ENCODE peak calls at places on chromosomes 4 and X, in four cellular contexts. One of them, this sample, is unnamed.

GRCh38 chr4:37549003-37549402 is 137.2 kb downstream of the RELL1 start:
- DNase-seq in WTC11: no peak
- DNase-seq in HepG2: no peak
- DNase-seq in K562: no peak
- DNase-seq in this sample: no peak

GRCh38 chr4:35500812-35501211 is 743.5 kb downstream of the ARAP2 start:
- DNase-seq in K562: no peak
- DNase-seq in HepG2: no peak
- DNase-seq in WTC11: no peak
- DNase-seq in this sample: no peak

GRCh38 chr4:82801910-82802521 is 3.4 kb upstream of the SCD5 start:
- DNase-seq in K562: no peak
- DNase-seq in HepG2: peak; percentile 13
- DNase-seq in WTC11: no peak
- DNase-seq in this sample: no peak

GRCh38 chr4:186939226-186939625 is 215.6 kb upstream of the FAT1 start:
- DNase-seq in K562: no peak
- DNase-seq in WTC11: no peak
- DNase-seq in HepG2: no peak
- DNase-seq in this sample: no peak

GRCh38 chr4:122483481-122483880 is 27.0 kb upstream of the IL2 start:
- DNase-seq in WTC11: no peak
- DNase-seq in K562: no peak
- DNase-seq in HepG2: no peak
- DNase-seq in this sample: no peak

GRCh38 chr4:101291198-101291597 is 56.1 kb downstream of the PPP3CA start:
- DNase-seq in WTC11: no peak
- DNase-seq in HepG2: no peak
- DNase-seq in K562: no peak
- DNase-seq in this sample: no peak

GRCh38 chr4:123545569-123546122 is 149.1 kb downstream of the SPRY1 start:
- DNase-seq in K562: no peak
- DNase-seq in HepG2: peak; percentile 43
- DNase-seq in WTC11: no peak
- DNase-seq in this sample: no peak

GRCh38 chr4:121336706-121337105 is 44.1 kb downstream of the QRFPR start:
- DNase-seq in K562: no peak
- DNase-seq in HepG2: no peak
- DNase-seq in WTC11: no peak
- DNase-seq in this sample: no peak

GRCh38 chr4:137212601-137213000 is 319.7 kb downstream of the PCDH18 start:
- DNase-seq in HepG2: no peak
- DNase-seq in WTC11: no peak
- DNase-seq in K562: no peak
- DNase-seq in this sample: no peak

GRCh38 chr4:147096667-147097604 is 151.3 kb upstream of the TTC29 start:
- DNase-seq in WTC11: no peak
- DNase-seq in HepG2: peak; percentile 34
- DNase-seq in K562: peak; percentile 47
- DNase-seq in this sample: peak; percentile 37

GRCh38 chr4:100103671-100104070 is 86.6 kb downstream of the DDIT4L start:
- DNase-seq in HepG2: no peak
- DNase-seq in WTC11: no peak
- DNase-seq in K562: no peak
- DNase-seq in this sample: no peak

GRCh38 chrX:118016422-118016821 is 100.2 kb downstream of the KLHL13 start:
- DNase-seq in K562: no peak
- DNase-seq in WTC11: no peak
- DNase-seq in HepG2: no peak
- DNase-seq in this sample: no peak

GRCh38 chr4:138861130-138861529 is 154.5 kb upstream of the NOCT start:
- DNase-seq in K562: no peak
- DNase-seq in HepG2: no peak
- DNase-seq in WTC11: no peak
- DNase-seq in this sample: no peak

GRCh38 chr4:148653681-148654080 is 211.5 kb upstream of the NR3C2 start:
- DNase-seq in HepG2: no peak
- DNase-seq in K562: no peak
- DNase-seq in WTC11: no peak
- DNase-seq in this sample: no peak

GRCh38 chr4:67131224-67131623 is 414.1 kb downstream of the CENPC start:
- DNase-seq in WTC11: no peak
- DNase-seq in HepG2: no peak
- DNase-seq in K562: no peak
- DNase-seq in this sample: no peak

GRCh38 chr4:16579866-16580265 is 318.6 kb downstream of the LDB2 start:
- DNase-seq in K562: no peak
- DNase-seq in HepG2: no peak
- DNase-seq in WTC11: no peak
- DNase-seq in this sample: no peak

GRCh38 chrX:54695816-54696487 is 102.1 kb downstream of the ITIH6 start:
- DNase-seq in K562: no peak
- DNase-seq in WTC11: no peak
- DNase-seq in HepG2: no peak
- DNase-seq in this sample: no peak

GRCh38 chr4:5789141-5789540 is 78.1 kb downstream of the EVC start:
- DNase-seq in HepG2: no peak
- DNase-seq in WTC11: no peak
- DNase-seq in K562: no peak
- DNase-seq in this sample: no peak

GRCh38 chr4:121693450-121693849 is 3.3 kb downstream of the ANXA5 start:
- DNase-seq in WTC11: no peak
- DNase-seq in HepG2: no peak
- DNase-seq in K562: no peak
- DNase-seq in this sample: no peak

GRCh38 chrX:49041683-49042529 is 1.3 kb downstream of the TFE3 start:
- DNase-seq in K562: peak; percentile 14
- DNase-seq in WTC11: no peak
- DNase-seq in HepG2: no peak
- DNase-seq in this sample: no peak

GRCh38 chr4:46844325-46844917 is 64.6 kb downstream of the COX7B2 start:
- DNase-seq in HepG2: peak; percentile 50
- DNase-seq in K562: peak; percentile 21
- DNase-seq in WTC11: peak; percentile 34
- DNase-seq in this sample: peak; percentile 11

GRCh38 chr4:114136067-114136466 is 156.6 kb upstream of the ARSJ start:
- DNase-seq in WTC11: no peak
- DNase-seq in K562: no peak
- DNase-seq in HepG2: no peak
- DNase-seq in this sample: no peak

GRCh38 chrX:12989456-12989855 is 14.5 kb downstream of the TMSB4X start:
- DNase-seq in HepG2: no peak
- DNase-seq in K562: no peak
- DNase-seq in WTC11: no peak
- DNase-seq in this sample: no peak
- TF ChIP-seq ELF4 in HepG2: no peak
- TF ChIP-seq ELF4 in K562: no peak
- TF ChIP-seq ELF4 in WTC11: no peak
- TF ChIP-seq ELF4 in this sample: no peak

GRCh38 chr4:105657117-105657765 is 51.2 kb downstream of the INTS12 start:
- DNase-seq in K562: no peak
- DNase-seq in HepG2: no peak
- DNase-seq in WTC11: no peak
- DNase-seq in this sample: no peak
- TF ChIP-seq ELF4 in K562: no peak
- TF ChIP-seq ELF4 in HepG2: no peak
- TF ChIP-seq ELF4 in WTC11: no peak
- TF ChIP-seq ELF4 in this sample: no peak

DNA sequence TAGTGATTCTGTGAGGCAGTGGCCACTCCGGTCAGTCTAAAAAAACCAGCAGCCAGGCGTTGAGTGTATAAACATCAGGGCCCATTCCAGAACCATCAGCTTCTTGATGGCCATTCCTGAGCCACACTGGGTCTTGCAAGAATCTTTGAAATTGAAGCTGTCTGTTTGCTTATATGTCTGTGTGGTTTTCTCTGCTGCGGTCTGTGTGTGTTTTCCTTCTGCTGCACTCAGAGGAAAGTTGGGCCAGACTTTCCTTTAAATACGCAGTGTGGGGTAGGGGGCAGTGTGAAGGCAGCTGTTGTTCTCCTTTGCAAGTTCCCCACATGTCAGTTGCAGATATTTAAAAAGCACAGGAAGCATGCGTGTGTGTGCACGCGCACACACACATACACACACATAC is 32.2 kb downstream of the CCKAR start:
- DNase-seq in HepG2: no peak
- DNase-seq in WTC11: no peak
- DNase-seq in K562: no peak
- DNase-seq in this sample: no peak
- TF ChIP-seq ELF4 in HepG2: no peak
- TF ChIP-seq ELF4 in WTC11: no peak
- TF ChIP-seq ELF4 in K562: no peak
- TF ChIP-seq ELF4 in this sample: no peak

GRCh38 chrX:141619336-141619735 is 29.8 kb downstream of the SPANXA2 start:
- DNase-seq in WTC11: no peak
- DNase-seq in HepG2: no peak
- DNase-seq in K562: no peak
- DNase-seq in this sample: no peak
- TF ChIP-seq ELF4 in WTC11: no peak
- TF ChIP-seq ELF4 in HepG2: no peak
- TF ChIP-seq ELF4 in K562: no peak
- TF ChIP-seq ELF4 in this sample: no peak

GRCh38 chr4:153947998-153948397 is 159.1 kb upstream of the SFRP2 start:
- DNase-seq in HepG2: no peak
- DNase-seq in K562: no peak
- DNase-seq in WTC11: no peak
- DNase-seq in this sample: no peak

GRCh38 chr4:153945704-153946103 is 156.8 kb upstream of the SFRP2 start:
- DNase-seq in HepG2: no peak
- DNase-seq in WTC11: no peak
- DNase-seq in K562: no peak
- DNase-seq in this sample: no peak

GRCh38 chr4:153947124-153947523 is 158.2 kb upstream of the SFRP2 start:
- DNase-seq in HepG2: no peak
- DNase-seq in WTC11: no peak
- DNase-seq in K562: no peak
- DNase-seq in this sample: no peak

GRCh38 chr4:153954654-153955053 is 165.8 kb upstream of the SFRP2 start:
- DNase-seq in HepG2: no peak
- DNase-seq in WTC11: no peak
- DNase-seq in K562: no peak
- DNase-seq in this sample: no peak

GRCh38 chr4:153950100-153950979 is 161.5 kb upstream of the SFRP2 start:
- DNase-seq in WTC11: no peak
- DNase-seq in K562: no peak
- DNase-seq in HepG2: peak; percentile 21
- DNase-seq in this sample: no peak
- TF ChIP-seq ELF4 in WTC11: no peak
- TF ChIP-seq ELF4 in K562: no peak
- TF ChIP-seq ELF4 in HepG2: no peak
- TF ChIP-seq ELF4 in this sample: no peak

GRCh38 chrX:56800801-56801200 is 71.8 kb downstream of the NBDY start:
- DNase-seq in HepG2: no peak
- DNase-seq in K562: no peak
- DNase-seq in WTC11: no peak
- DNase-seq in this sample: no peak

GRCh38 chrX:56800307-56800706 is 71.3 kb downstream of the NBDY start:
- DNase-seq in HepG2: no peak
- DNase-seq in WTC11: no peak
- DNase-seq in K562: no peak
- DNase-seq in this sample: no peak

GRCh38 chrX:56803849-56804681 is 75.0 kb downstream of the NBDY start:
- DNase-seq in WTC11: no peak
- DNase-seq in HepG2: no peak
- DNase-seq in K562: no peak
- DNase-seq in this sample: no peak

GRCh38 chrX:56802921-56803848 is 74.1 kb downstream of the NBDY start:
- DNase-seq in WTC11: peak; percentile 74
- DNase-seq in HepG2: peak; percentile 39
- DNase-seq in K562: peak; percentile 20
- DNase-seq in this sample: peak; percentile 27

DNA sequence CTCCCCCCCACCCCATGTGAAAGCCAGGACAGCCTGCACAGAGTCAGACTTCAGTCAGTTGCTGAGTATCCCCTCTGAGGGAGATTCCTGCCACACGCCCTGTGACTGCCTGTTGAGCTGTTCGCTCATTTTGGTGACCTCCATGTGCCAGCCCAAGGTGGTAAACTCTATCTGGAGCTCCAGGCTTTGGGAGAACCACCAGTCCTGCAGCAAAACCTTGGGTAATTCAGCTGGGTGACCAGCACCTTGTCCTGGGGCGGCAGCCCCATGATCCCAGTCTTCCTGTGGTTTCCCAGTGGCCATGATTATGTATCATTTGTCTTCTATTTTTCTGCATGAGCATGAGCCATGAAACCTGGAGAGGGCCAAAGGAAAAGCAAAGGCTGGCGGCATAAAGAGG is 73.4 kb downstream of the NBDY start:
- DNase-seq in HepG2: no peak
- DNase-seq in WTC11: no peak
- DNase-seq in K562: no peak
- DNase-seq in this sample: no peak
- TF ChIP-seq ELF4 in HepG2: no peak
- TF ChIP-seq ELF4 in WTC11: no peak
- TF ChIP-seq ELF4 in K562: no peak
- TF ChIP-seq ELF4 in this sample: no peak

DNA sequence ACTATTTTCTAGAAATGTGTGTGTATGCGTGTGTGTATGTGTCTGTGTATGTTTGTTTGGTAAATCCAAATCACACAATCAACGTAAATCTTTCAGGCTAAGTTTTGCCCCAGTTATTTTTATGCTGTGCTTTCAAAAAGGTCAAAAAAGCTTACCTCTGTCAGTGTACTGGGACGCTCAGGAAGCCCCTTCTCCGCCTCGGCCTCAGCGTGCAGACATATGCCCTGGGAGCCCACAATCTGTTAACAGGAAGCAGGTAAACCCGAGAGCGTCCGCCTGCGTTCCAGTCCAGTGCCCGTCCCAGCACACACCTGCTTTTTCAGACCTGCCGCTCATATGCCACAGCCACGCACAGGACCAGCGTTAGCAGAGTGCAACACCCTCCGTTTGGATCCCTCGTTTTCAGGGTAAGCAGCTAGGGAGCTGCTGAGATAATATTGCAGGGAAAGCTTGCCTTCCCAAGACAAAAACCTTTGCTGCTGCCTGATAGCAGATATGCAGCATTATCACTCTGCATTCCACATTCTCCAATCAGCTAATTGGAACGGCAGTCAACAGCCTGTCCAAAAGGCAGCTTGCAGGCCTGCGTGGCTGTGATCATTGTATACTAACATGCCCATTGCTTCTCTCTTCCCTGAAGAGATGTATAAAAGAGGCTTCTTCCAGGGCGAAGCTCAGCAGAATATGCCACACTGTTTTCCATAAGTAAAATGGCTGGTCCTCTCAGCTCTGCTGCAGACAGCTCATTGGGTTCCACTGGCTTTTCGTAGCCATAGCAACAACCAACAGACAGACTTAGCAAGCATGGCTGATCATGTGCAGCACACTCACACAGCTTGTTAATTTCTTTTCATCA is at the start of gene SORBS2:
- DNase-seq in WTC11: no peak
- DNase-seq in HepG2: peak; percentile 81
- DNase-seq in K562: no peak
- DNase-seq in this sample: peak; percentile 21
- TF ChIP-seq ELF4 in WTC11: no peak
- TF ChIP-seq ELF4 in HepG2: no peak
- TF ChIP-seq ELF4 in K562: no peak
- TF ChIP-seq ELF4 in this sample: no peak

This sample was measured in HEK293T.